ENCODE peak calls at places on chromosomes 6 and 20, in nine cellular contexts. One of them, this sample, is unnamed.

GRCh38 chr6:52724406-52725121 is 38.7 kb downstream of the GSTA2 start:
- DNase-seq in OCI-LY7: peak
- DNase-seq in hepatocyte: peak
- DNase-seq in tibial artery: peak
- DNase-seq in GM23338: peak
- DNase-seq in pancreas: peak
- DNase-seq in A549: peak
- DNase-seq in breast epithelium: peak
- DNase-seq in heart right ventricle: peak
- DNase-seq in this sample: peak

GRCh38 chr20:45545351-45545750 is 1.9 kb downstream of the EPPIN start:
- DNase-seq in OCI-LY7: no peak
- DNase-seq in hepatocyte: no peak
- DNase-seq in tibial artery: no peak
- DNase-seq in GM23338: no peak
- DNase-seq in pancreas: no peak
- DNase-seq in A549: no peak
- DNase-seq in breast epithelium: no peak
- DNase-seq in heart right ventricle: no peak
- DNase-seq in this sample: no peak

GRCh38 chr6:40671338-40672050 is 84.3 kb upstream of the LRFN2 start:
- DNase-seq in OCI-LY7: no peak
- DNase-seq in hepatocyte: peak
- DNase-seq in tibial artery: no peak
- DNase-seq in GM23338: no peak
- DNase-seq in pancreas: peak
- DNase-seq in A549: peak
- DNase-seq in breast epithelium: no peak
- DNase-seq in heart right ventricle: no peak
- DNase-seq in this sample: no peak

GRCh38 chr6:27517928-27518787 is 45.3 kb upstream of the ZNF184 start:
- DNase-seq in OCI-LY7: no peak
- DNase-seq in hepatocyte: no peak
- DNase-seq in tibial artery: no peak
- DNase-seq in GM23338: no peak
- DNase-seq in pancreas: no peak
- DNase-seq in A549: no peak
- DNase-seq in breast epithelium: no peak
- DNase-seq in heart right ventricle: no peak
- DNase-seq in this sample: no peak

GRCh38 chr6:134183844-134184243 is 131.4 kb upstream of the SLC2A12 start:
- DNase-seq in OCI-LY7: no peak
- DNase-seq in hepatocyte: no peak
- DNase-seq in tibial artery: no peak
- DNase-seq in GM23338: peak
- DNase-seq in pancreas: no peak
- DNase-seq in A549: no peak
- DNase-seq in breast epithelium: no peak
- DNase-seq in heart right ventricle: no peak
- DNase-seq in this sample: no peak

GRCh38 chr6:65295812-65296211 is 411.2 kb downstream of the EYS start:
- DNase-seq in OCI-LY7: no peak
- DNase-seq in hepatocyte: no peak
- DNase-seq in tibial artery: no peak
- DNase-seq in GM23338: no peak
- DNase-seq in pancreas: no peak
- DNase-seq in A549: no peak
- DNase-seq in breast epithelium: no peak
- DNase-seq in heart right ventricle: no peak
- DNase-seq in this sample: no peak

GRCh38 chr6:18389479-18389878 is 2.3 kb downstream of the RNF144B start:
- DNase-seq in OCI-LY7: no peak
- DNase-seq in hepatocyte: no peak
- DNase-seq in tibial artery: no peak
- DNase-seq in GM23338: no peak
- DNase-seq in pancreas: no peak
- DNase-seq in A549: no peak
- DNase-seq in breast epithelium: no peak
- DNase-seq in heart right ventricle: no peak
- DNase-seq in this sample: no peak

GRCh38 chr6:125421853-125422252 is 120.1 kb upstream of the HDDC2 start:
- DNase-seq in OCI-LY7: no peak
- DNase-seq in hepatocyte: peak
- DNase-seq in tibial artery: peak
- DNase-seq in GM23338: peak
- DNase-seq in pancreas: no peak
- DNase-seq in A549: peak
- DNase-seq in breast epithelium: no peak
- DNase-seq in heart right ventricle: peak
- DNase-seq in this sample: peak

GRCh38 chr6:159979136-159979874 is 10.4 kb downstream of the IGF2R start:
- DNase-seq in OCI-LY7: peak
- DNase-seq in hepatocyte: no peak
- DNase-seq in tibial artery: no peak
- DNase-seq in GM23338: no peak
- DNase-seq in pancreas: no peak
- DNase-seq in A549: no peak
- DNase-seq in breast epithelium: no peak
- DNase-seq in heart right ventricle: no peak
- DNase-seq in this sample: peak

GRCh38 chr6:47106216-47106615 is 64.1 kb upstream of the ADGRF1 start:
- DNase-seq in OCI-LY7: no peak
- DNase-seq in hepatocyte: no peak
- DNase-seq in tibial artery: no peak
- DNase-seq in GM23338: no peak
- DNase-seq in pancreas: no peak
- DNase-seq in A549: no peak
- DNase-seq in breast epithelium: no peak
- DNase-seq in heart right ventricle: no peak
- DNase-seq in this sample: no peak

GRCh38 chr6:29681811-29682210 is 859 bp upstream of the ZFP57 start:
- DNase-seq in OCI-LY7: no peak
- DNase-seq in hepatocyte: no peak
- DNase-seq in tibial artery: no peak
- DNase-seq in GM23338: no peak
- DNase-seq in pancreas: no peak
- DNase-seq in A549: no peak
- DNase-seq in breast epithelium: no peak
- DNase-seq in heart right ventricle: no peak
- DNase-seq in this sample: no peak

GRCh38 chr6:97669191-97669651 is 386.2 kb upstream of the MMS22L start:
- DNase-seq in OCI-LY7: no peak
- DNase-seq in hepatocyte: peak
- DNase-seq in tibial artery: no peak
- DNase-seq in GM23338: peak
- DNase-seq in pancreas: no peak
- DNase-seq in A549: no peak
- DNase-seq in breast epithelium: no peak
- DNase-seq in heart right ventricle: peak
- DNase-seq in this sample: peak

GRCh38 chr20:11895832-11896484 is 21.7 kb upstream of the BTBD3 start:
- DNase-seq in OCI-LY7: no peak
- DNase-seq in hepatocyte: no peak
- DNase-seq in tibial artery: no peak
- DNase-seq in GM23338: no peak
- DNase-seq in pancreas: no peak
- DNase-seq in A549: no peak
- DNase-seq in breast epithelium: no peak
- DNase-seq in heart right ventricle: no peak
- DNase-seq in this sample: no peak

DNA sequence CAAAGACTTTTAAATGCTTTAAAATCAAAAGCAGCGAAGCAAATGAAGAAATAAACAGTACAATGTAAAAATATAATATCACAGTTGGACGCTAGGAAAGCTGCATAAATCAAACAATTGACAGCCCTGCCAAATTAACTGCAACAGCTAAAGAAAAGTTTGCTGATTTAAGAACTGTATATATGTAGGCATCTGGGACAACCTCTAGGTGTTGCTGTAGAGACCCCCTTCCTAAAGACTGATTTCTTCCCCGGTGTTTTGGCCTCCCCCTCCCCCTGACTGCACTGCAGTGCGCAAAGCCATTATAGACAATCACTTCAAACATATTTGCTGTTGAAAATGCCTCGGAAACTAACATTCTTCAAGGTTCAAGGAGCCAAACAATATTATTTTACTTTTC is 1.1 kb downstream of the ELOVL4 start:
- DNase-seq in OCI-LY7: peak
- DNase-seq in hepatocyte: peak
- DNase-seq in tibial artery: no peak
- DNase-seq in GM23338: peak
- DNase-seq in pancreas: no peak
- DNase-seq in A549: peak
- DNase-seq in breast epithelium: no peak
- DNase-seq in heart right ventricle: no peak
- DNase-seq in this sample: peak
- TF ChIP-seq CTCF in OCI-LY7: peak
- TF ChIP-seq CTCF in hepatocyte: peak
- TF ChIP-seq CTCF in tibial artery: no peak
- TF ChIP-seq CTCF in GM23338: peak
- TF ChIP-seq CTCF in pancreas: no peak
- TF ChIP-seq CTCF in A549: no peak
- TF ChIP-seq CTCF in breast epithelium: no peak
- TF ChIP-seq CTCF in heart right ventricle: no peak
- TF ChIP-seq CTCF in this sample: peak

DNA sequence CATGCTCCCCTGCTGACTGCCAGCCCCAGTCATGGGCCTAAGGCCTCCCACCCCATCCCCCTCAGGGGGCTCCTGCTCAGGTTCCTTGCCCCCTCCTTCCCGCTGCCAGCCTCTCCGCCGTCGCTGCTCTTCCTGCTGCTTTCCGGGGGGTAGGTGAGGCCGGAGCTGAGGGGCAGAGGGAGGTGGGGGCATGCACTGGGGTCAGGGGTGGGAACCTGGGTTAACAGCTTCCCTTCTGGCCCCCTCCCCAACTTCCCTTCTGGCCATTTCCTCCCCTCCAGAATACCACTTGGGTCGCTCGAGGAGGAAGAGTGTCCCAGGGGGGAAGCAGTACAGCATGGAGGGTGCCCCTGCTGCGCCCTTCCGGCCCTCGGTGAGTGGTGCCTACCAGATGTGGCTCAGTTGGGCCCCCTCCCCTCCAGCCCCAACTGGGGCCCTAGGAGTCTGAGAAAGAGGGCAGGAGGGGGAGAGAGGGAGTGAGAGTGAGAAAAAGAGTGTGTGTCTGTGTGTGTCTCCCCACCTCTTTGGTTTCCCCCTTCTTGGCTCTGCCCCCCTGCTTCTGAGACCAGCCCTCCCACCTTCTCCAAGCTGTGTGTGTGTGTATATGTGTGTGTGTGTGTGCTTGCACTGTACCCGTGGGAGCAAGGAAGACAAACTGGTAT is 12.1 kb downstream of the SYNGAP1 start:
- DNase-seq in OCI-LY7: peak
- DNase-seq in hepatocyte: no peak
- DNase-seq in tibial artery: peak
- DNase-seq in GM23338: peak
- DNase-seq in pancreas: no peak
- DNase-seq in A549: no peak
- DNase-seq in breast epithelium: no peak
- DNase-seq in heart right ventricle: no peak
- DNase-seq in this sample: no peak
- H3K4me3 ChIP-seq in OCI-LY7: peak
- H3K4me3 ChIP-seq in hepatocyte: no peak
- H3K4me3 ChIP-seq in tibial artery: no peak
- H3K4me3 ChIP-seq in GM23338: peak
- H3K4me3 ChIP-seq in pancreas: no peak
- H3K4me3 ChIP-seq in A549: no peak
- H3K4me3 ChIP-seq in breast epithelium: no peak
- H3K4me3 ChIP-seq in heart right ventricle: no peak
- H3K4me3 ChIP-seq in this sample: no peak

DNA sequence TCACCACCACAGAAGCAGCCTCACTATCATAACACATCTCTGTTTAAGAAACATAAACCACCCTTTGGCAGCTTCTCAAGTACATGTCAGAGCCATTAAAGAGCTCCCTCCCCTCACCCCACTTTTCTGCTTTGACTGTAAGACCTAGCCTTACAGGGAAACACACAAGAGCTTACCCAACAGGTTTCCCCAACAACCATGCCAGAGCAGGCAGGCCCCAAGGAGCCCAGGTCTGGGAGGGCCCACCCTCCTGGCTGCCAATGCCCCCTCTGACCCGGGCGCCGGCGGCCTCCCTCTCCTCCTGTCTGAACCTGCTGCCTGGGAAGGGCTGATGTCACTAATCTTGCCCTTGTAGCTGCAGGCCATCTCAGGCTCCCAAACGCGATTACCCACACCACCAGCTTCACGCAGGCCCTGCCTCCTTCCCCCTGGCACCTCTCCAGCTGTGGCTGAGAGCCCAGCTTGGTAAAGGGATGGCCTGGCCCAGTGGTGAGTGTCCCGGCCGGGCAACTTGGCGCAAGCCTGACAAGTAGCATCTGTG is 402.0 kb downstream of the MAFB start:
- DNase-seq in OCI-LY7: no peak
- DNase-seq in hepatocyte: peak
- DNase-seq in tibial artery: peak
- DNase-seq in GM23338: no peak
- DNase-seq in pancreas: peak
- DNase-seq in A549: no peak
- DNase-seq in breast epithelium: peak
- DNase-seq in heart right ventricle: peak
- DNase-seq in this sample: no peak
- H3K27ac ChIP-seq in OCI-LY7: no peak
- H3K27ac ChIP-seq in hepatocyte: no peak
- H3K27ac ChIP-seq in tibial artery: peak
- H3K27ac ChIP-seq in GM23338: no peak
- H3K27ac ChIP-seq in pancreas: no peak
- H3K27ac ChIP-seq in A549: no peak
- H3K27ac ChIP-seq in breast epithelium: peak
- H3K27ac ChIP-seq in heart right ventricle: no peak
- H3K27ac ChIP-seq in this sample: no peak

GRCh38 chr6:44471271-44471981 is 83.9 kb downstream of the CDC5L start:
- DNase-seq in OCI-LY7: no peak
- DNase-seq in hepatocyte: no peak
- DNase-seq in tibial artery: no peak
- DNase-seq in GM23338: no peak
- DNase-seq in pancreas: no peak
- DNase-seq in A549: no peak
- DNase-seq in breast epithelium: no peak
- DNase-seq in heart right ventricle: no peak
- DNase-seq in this sample: no peak

GRCh38 chr6:44472250-44472945 is 84.9 kb downstream of the CDC5L start:
- DNase-seq in OCI-LY7: no peak
- DNase-seq in hepatocyte: no peak
- DNase-seq in tibial artery: no peak
- DNase-seq in GM23338: peak
- DNase-seq in pancreas: no peak
- DNase-seq in A549: no peak
- DNase-seq in breast epithelium: no peak
- DNase-seq in heart right ventricle: no peak
- DNase-seq in this sample: no peak

GRCh38 chr6:44468835-44469234 is 81.3 kb downstream of the CDC5L start:
- DNase-seq in OCI-LY7: no peak
- DNase-seq in hepatocyte: no peak
- DNase-seq in tibial artery: no peak
- DNase-seq in GM23338: no peak
- DNase-seq in pancreas: no peak
- DNase-seq in A549: no peak
- DNase-seq in breast epithelium: no peak
- DNase-seq in heart right ventricle: no peak
- DNase-seq in this sample: no peak

GRCh38 chr6:44470746-44471145 is 83.2 kb downstream of the CDC5L start:
- DNase-seq in OCI-LY7: no peak
- DNase-seq in hepatocyte: no peak
- DNase-seq in tibial artery: no peak
- DNase-seq in GM23338: no peak
- DNase-seq in pancreas: no peak
- DNase-seq in A549: no peak
- DNase-seq in breast epithelium: no peak
- DNase-seq in heart right ventricle: no peak
- DNase-seq in this sample: no peak

GRCh38 chr6:44470106-44470446 is 82.6 kb downstream of the CDC5L start:
- DNase-seq in OCI-LY7: no peak
- DNase-seq in hepatocyte: no peak
- DNase-seq in tibial artery: no peak
- DNase-seq in GM23338: no peak
- DNase-seq in pancreas: peak
- DNase-seq in A549: no peak
- DNase-seq in breast epithelium: no peak
- DNase-seq in heart right ventricle: no peak
- DNase-seq in this sample: no peak
- TF ChIP-seq CTCF in OCI-LY7: peak
- TF ChIP-seq CTCF in hepatocyte: no peak
- TF ChIP-seq CTCF in tibial artery: no peak
- TF ChIP-seq CTCF in GM23338: no peak
- TF ChIP-seq CTCF in pancreas: no peak
- TF ChIP-seq CTCF in A549: no peak
- TF ChIP-seq CTCF in breast epithelium: no peak
- TF ChIP-seq CTCF in heart right ventricle: no peak
- TF ChIP-seq CTCF in this sample: no peak